ENCODE peak calls at places on chromosomes 3 and 15, in five cellular contexts. F, Q, T, N and V are unnamed samples. For H3K27me3, the result is how much of the 10 kb centered on the place peaks cover.

GRCh38 chr3:120284702-120285507 is at the start of gene GPR156:
- DNase-seq in F (no peak), Q (no peak), T (no peak), N (no peak), V (peak)

GRCh38 chr15:31467361-31467760 is 140.7 kb downstream of the KLF13 start:
- DNase-seq in F (no peak), Q (no peak), T (no peak), N (no peak), V (no peak)

GRCh38 chr15:83858820-83859505 is 205.0 kb downstream of the ADAMTSL3 start:
- DNase-seq in F (no peak), Q (no peak), T (no peak), N (no peak), V (no peak)

GRCh38 chr3:35383719-35384555 is 255.4 kb upstream of the ARPP21 start:
- DNase-seq in F (no peak), Q (no peak), T (no peak), N (no peak), V (peak)

GRCh38 chr3:83498617-83499016 is 1460.2 kb upstream of the CADM2 start:
- DNase-seq in F (no peak), Q (no peak), T (no peak), N (no peak), V (no peak)

GRCh38 chr15:69388259-69388658 is 25.9 kb upstream of the KIF23 start:
- DNase-seq in F (no peak), Q (no peak), T (peak), N (no peak), V (peak)

GRCh38 chr3:161117646-161118045 is 12.5 kb upstream of the B3GALNT1 start:
- DNase-seq in F (no peak), Q (no peak), T (no peak), N (no peak), V (no peak)

GRCh38 chr3:169591983-169592644 is 71.4 kb downstream of the MECOM start:
- DNase-seq in F (no peak), Q (no peak), T (no peak), N (no peak), V (peak)

GRCh38 chr15:77870195-77871065 is 207.1 kb downstream of the TBC1D2B start:
- DNase-seq in F (peak), Q (no peak), T (peak), N (no peak), V (peak)

GRCh38 chr3:141115752-141116541 is 64.8 kb downstream of the SPSB4 start:
- DNase-seq in F (peak), Q (no peak), T (no peak), N (no peak), V (no peak)

GRCh38 chr3:118968111-118968510 is 66.5 kb downstream of the IGSF11 start:
- DNase-seq in F (no peak), Q (no peak), T (no peak), N (no peak), V (no peak)

GRCh38 chr3:123997543-123997942 is 5.6 kb upstream of the ROPN1 start:
- DNase-seq in F (no peak), Q (no peak), T (no peak), N (no peak), V (peak)

GRCh38 chr3:32325957-32326356 is 65.7 kb upstream of the CMTM7 start:
- DNase-seq in F (no peak), Q (no peak), T (no peak), N (no peak), V (no peak)

GRCh38 chr15:25846377-25846776 is 16.8 kb downstream of the ATP10A start:
- DNase-seq in F (no peak), Q (peak), T (no peak), N (peak), V (no peak)

GRCh38 chr3:14884665-14885064 is 62.7 kb upstream of the NR2C2 start:
- DNase-seq in F (no peak), Q (peak), T (no peak), N (no peak), V (no peak)

GRCh38 chr3:38479431-38480092 is 16.6 kb upstream of the EXOG start:
- DNase-seq in F (peak), Q (peak), T (no peak), N (peak), V (peak)

GRCh38 chr3:65354880-65355279 is 667.1 kb upstream of the ADAMTS9 start:
- DNase-seq in F (no peak), Q (no peak), T (no peak), N (no peak), V (no peak)

GRCh38 chr3:142574665-142575064 is 3.9 kb downstream of the ATR start:
- DNase-seq in F (no peak), Q (no peak), T (no peak), N (no peak), V (no peak)

GRCh38 chr3:33749546-33750215 is 31.6 kb upstream of the CLASP2 start:
- DNase-seq in F (no peak), Q (no peak), T (no peak), N (no peak), V (peak)

GRCh38 chr3:25895443-25895842 is 105.6 kb downstream of the OXSM start:
- DNase-seq in F (no peak), Q (no peak), T (no peak), N (no peak), V (no peak)

GRCh38 chr3:156388469-156389150 is 166.3 kb downstream of the SSR3 start:
- DNase-seq in F (peak), Q (no peak), T (no peak), N (no peak), V (peak)

GRCh38 chr3:12458901-12459300 is 25.4 kb upstream of the TSEN2 start:
- DNase-seq in F (no peak), Q (no peak), T (peak), N (no peak), V (no peak)

GRCh38 chr3:152256829-152257228 is 11.9 kb upstream of the MBNL1 start:
- DNase-seq in F (no peak), Q (no peak), T (no peak), N (no peak), V (no peak)

GRCh38 chr15:38267416-38268022 is 14.9 kb downstream of the SPRED1 start:
- DNase-seq in F (no peak), Q (no peak), T (no peak), N (no peak), V (peak)

GRCh38 chr3:123090700-123091585 is 24.1 kb downstream of the PDIA5 start:
- DNase-seq in F (no peak), Q (no peak), T (no peak), N (no peak), V (no peak)

GRCh38 chr3:44076221-44076829 is 165.4 kb upstream of the TOPAZ1 start:
- DNase-seq in F (no peak), Q (no peak), T (no peak), N (no peak), V (no peak)

GRCh38 chr3:125104639-125105038 is 48.8 kb upstream of the HEG1 start:
- DNase-seq in F (no peak), Q (no peak), T (no peak), N (no peak), V (no peak)

GRCh38 chr3:81894598-81894997 is 133.2 kb upstream of the GBE1 start:
- DNase-seq in F (no peak), Q (no peak), T (no peak), N (no peak), V (no peak)

GRCh38 chr3:38387862-38388261 is 41.3 kb downstream of the XYLB start:
- DNase-seq in F (no peak), Q (no peak), T (no peak), N (no peak), V (no peak)

GRCh38 chr3:103786296-103786695 is 1351.5 kb downstream of the ZPLD1 start:
- DNase-seq in F (no peak), Q (no peak), T (no peak), N (no peak), V (no peak)

GRCh38 chr3:73074681-73075305 is 13.3 kb downstream of the EBLN2 start:
- DNase-seq in F (no peak), Q (no peak), T (no peak), N (no peak), V (peak)

GRCh38 chr3:44048196-44048924 is 193.3 kb upstream of the TOPAZ1 start:
- DNase-seq in F (no peak), Q (no peak), T (no peak), N (no peak), V (peak)

GRCh38 chr15:68510558-68510957 is 68.2 kb upstream of the CORO2B start:
- DNase-seq in F (no peak), Q (no peak), T (no peak), N (no peak), V (no peak)

GRCh38 chr3:105715372-105715771 is 153.4 kb downstream of the CBLB start:
- DNase-seq in F (no peak), Q (no peak), T (no peak), N (no peak), V (peak)

GRCh38 chr3:172210355-172210754 is 171.0 kb downstream of the FNDC3B start:
- DNase-seq in F (no peak), Q (no peak), T (no peak), N (no peak), V (no peak)

GRCh38 chr3:172211123-172211522 is 171.7 kb downstream of the FNDC3B start:
- DNase-seq in F (no peak), Q (no peak), T (no peak), N (no peak), V (no peak)

GRCh38 chr3:172209333-172210321 is 170.2 kb downstream of the FNDC3B start:
- DNase-seq in F (peak), Q (no peak), T (no peak), N (no peak), V (no peak)

GRCh38 chr3:172204716-172205115 is 165.3 kb downstream of the FNDC3B start:
- DNase-seq in F (no peak), Q (no peak), T (no peak), N (no peak), V (no peak)

GRCh38 chr3:172208586-172209332 is 169.4 kb downstream of the FNDC3B start:
- DNase-seq in F (no peak), Q (no peak), T (no peak), N (no peak), V (no peak)
- H3K4me3 ChIP-seq in F (no peak), Q (no peak), T (no peak), N (no peak), V (no peak)

GRCh38 chr3:16536996-16537395 is 23.5 kb upstream of the RFTN1 start:
- DNase-seq in F (no peak), Q (no peak), T (no peak), N (no peak), V (peak)

GRCh38 chr3:16534914-16535301 is 21.4 kb upstream of the RFTN1 start:
- DNase-seq in F (no peak), Q (no peak), T (no peak), N (no peak), V (no peak)

GRCh38 chr3:16538505-16538904 is 25.0 kb upstream of the RFTN1 start:
- DNase-seq in F (no peak), Q (no peak), T (no peak), N (no peak), V (no peak)

GRCh38 chr3:16533928-16534913 is 20.7 kb upstream of the RFTN1 start:
- DNase-seq in F (no peak), Q (no peak), T (no peak), N (no peak), V (peak)

GRCh38 chr3:16536344-16536663 is 22.8 kb upstream of the RFTN1 start:
- DNase-seq in F (no peak), Q (no peak), T (no peak), N (no peak), V (no peak)
- H3K27me3 ChIP-seq in F (under half), Q (under half), T (under half), N (under half), V (under half)

GRCh38 chr3:187000711-187001151 is 70.4 kb downstream of the ST6GAL1 start:
- DNase-seq in F (no peak), Q (no peak), T (no peak), N (no peak), V (no peak)
- H3K4me3 ChIP-seq in F (no peak), Q (no peak), T (no peak), N (no peak), V (no peak)

GRCh38 chr3:126216416-126216815 is 36.0 kb upstream of the ALDH1L1 start:
- DNase-seq in F (no peak), Q (no peak), T (no peak), N (no peak), V (peak)
- H3K27me3 ChIP-seq in F (under half), Q (under half), T (under half), N (under half), V (under half)

DNA sequence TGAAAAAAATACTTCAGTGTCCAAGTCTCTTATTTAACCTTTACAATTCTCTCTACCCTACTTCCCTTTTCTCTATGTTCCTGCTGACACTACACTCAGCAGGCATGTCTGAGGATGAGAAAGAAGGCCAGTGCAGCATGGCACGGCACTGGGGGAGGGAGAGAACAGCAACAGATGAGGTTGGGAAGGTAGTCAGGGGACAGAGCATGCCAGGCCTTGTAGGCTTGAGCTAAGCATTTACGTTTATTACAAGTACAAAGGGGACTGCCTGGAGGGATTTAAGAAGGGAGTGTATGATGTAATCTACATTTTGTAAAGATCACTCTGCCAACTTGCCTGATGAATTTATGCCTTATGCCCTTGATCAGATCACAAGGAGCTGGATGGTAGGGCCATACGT is 117.3 kb upstream of the WNT5A start:
- DNase-seq in F (no peak), Q (no peak), T (no peak), N (no peak), V (no peak)
- H3K4me3 ChIP-seq in F (no peak), Q (no peak), T (no peak), N (no peak), V (no peak)

DNA sequence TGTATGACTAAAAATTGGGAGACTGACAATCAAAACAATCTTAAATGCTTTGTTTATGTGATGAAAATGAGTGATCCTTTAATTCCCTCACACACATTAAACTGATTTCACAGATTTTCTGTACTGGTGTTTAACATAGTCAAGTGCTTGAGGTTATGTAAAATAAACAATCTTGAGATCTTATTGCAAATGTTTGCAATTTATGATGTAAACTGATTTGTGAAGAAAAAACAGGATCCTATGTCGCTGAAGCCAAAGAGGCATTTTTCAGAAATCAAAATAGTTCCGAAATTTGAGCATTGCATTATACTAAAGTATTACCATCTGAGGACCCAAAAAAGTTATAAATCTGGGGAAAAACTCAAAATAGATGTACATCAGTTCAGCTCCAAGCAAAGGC is 12.7 kb downstream of the SHOX2 start:
- DNase-seq in F (no peak), Q (no peak), T (no peak), N (no peak), V (peak)
- H3K27me3 ChIP-seq in F (half or more), Q (under half), T (half or more), N (under half), V (under half)

DNA sequence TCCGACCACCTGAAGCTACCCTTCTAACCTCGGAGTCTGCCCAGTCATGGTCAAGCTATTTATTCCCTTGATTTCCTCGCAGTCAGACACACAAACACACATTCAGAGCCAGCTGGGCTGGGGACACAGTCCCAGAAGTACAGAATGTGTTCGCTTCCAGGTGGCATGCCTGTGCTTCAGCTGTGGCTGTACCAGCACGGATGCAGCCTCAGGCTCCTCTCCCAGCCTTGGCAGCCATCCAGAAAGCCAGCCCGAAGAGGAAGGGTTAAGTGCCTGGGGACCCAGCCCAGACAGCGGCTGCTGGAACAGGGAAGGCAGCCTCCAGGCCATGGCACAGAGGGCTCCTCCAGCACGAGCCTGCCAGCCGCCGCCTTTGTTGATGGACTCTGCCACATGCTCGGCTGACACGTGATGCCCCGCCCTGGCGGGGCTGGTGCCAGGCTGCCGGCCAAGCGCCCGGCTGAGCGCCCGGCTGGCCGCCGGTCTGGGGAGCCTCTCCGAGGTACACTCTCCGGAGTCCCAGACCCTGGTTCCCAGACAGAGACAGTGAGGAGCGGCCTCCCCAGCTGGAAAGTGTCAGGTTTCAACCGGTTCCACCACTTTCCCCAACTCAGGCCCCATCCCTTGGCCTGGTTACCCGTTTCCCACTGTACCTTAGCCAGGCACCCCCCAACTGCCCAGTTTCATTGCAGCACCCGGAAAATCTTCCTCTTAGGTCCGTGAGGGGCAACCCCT is 5.4 kb downstream of the BMF start:
- DNase-seq in F (peak), Q (no peak), T (peak), N (peak), V (peak)
- H3K4me3 ChIP-seq in F (no peak), Q (no peak), T (no peak), N (no peak), V (peak)

DNA sequence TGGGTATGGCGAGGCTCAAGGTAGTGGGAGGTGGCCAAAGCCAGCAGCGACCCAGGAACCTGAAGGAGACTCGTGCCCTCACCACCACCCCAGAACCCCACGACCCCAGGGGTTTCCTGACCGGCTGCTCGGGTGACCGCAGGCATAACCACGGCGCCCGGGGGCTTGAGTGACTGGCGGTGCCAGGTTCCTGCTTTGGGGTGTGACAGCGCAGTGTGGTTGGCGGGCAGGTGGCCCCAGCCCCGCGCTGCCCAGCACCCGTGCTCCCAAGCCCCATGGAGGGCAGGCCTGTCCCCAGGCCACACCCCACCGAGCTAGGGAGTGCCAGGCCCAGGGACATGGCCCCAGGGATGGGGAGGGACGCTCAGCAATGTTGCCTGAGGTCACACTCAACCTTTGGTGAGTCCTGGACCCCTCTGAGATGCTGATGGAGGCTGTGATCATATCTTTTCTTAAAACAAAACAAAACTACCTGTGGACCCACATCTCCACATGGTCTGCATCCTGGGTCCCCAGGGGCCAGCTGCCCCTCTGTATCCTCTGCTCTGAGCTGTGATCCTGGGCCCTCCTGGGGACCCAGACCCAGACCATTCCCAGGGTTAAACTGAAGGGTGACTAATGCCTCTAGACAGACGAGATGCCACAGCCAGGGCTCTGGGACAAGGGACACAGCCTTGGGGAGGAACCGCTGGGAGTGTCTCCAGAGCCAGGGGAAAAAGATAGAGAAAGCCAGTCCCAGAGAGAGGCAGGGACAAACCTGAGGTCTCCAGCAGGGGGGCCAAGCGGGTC is 13.0 kb downstream of the DNAJB8 start:
- DNase-seq in F (no peak), Q (no peak), T (no peak), N (no peak), V (no peak)
- H3K27me3 ChIP-seq in F (under half), Q (under half), T (under half), N (under half), V (half or more)